ENCODE peak calls at places on chromosomes 12 and 14, in seven cellular contexts. A is activated CD4-positive, alpha-beta memory T cell treated with anti-CD3 and anti-CD28 coated beads, Interleukin-2, amount 10 ng/mL, durations not matched to agents 7 days and 5 days; B is NCI-H1105; T is stimulated activated CD8-positive, alpha-beta memory T cell treated with anti-CD3 and anti-CD28 coated beads, Interleukin-7, amount 100 ng/mL, for 24 hours; F is renal cortical epithelial cell; M is omental fat pad; I is retina. P is an unnamed sample.

GRCh38 chr12:77648716-77649115 is 182.0 kb upstream of the NAV3 start:
- DNase-seq in A (no peak), B (no peak), T (no peak), F (no peak), M (no peak), I (no peak), P (no peak)

GRCh38 chr12:69935651-69936100 is 110.6 kb downstream of the MYRFL start:
- DNase-seq in A (no peak), B (no peak), T (no peak), F (no peak), M (no peak), I (peak; percentile 36), P (no peak)

GRCh38 chr12:54301428-54302045 is 722 bp upstream of the NFE2 start:
- DNase-seq in A (no peak), B (no peak), T (no peak), F (no peak), M (no peak), I (no peak), P (peak; percentile 44)

GRCh38 chr12:71014180-71014785 is 93.7 kb upstream of the PTPRR start:
- DNase-seq in A (no peak), B (peak; percentile 13), T (no peak), F (peak; percentile 68), M (no peak), I (no peak), P (peak; percentile 59)

GRCh38 chr14:20988717-20989116 is 1.1 kb upstream of the METTL17 start:
- DNase-seq in A (no peak), B (no peak), T (no peak), F (no peak), M (no peak), I (no peak), P (no peak)

GRCh38 chr14:50312734-50313054 is 570 bp downstream of the DMAC2L start:
- DNase-seq in A (no peak), B (no peak), T (no peak), F (no peak), M (no peak), I (no peak), P (no peak)

GRCh38 chr12:101925935-101926334 is 48.6 kb downstream of the DRAM1 start:
- DNase-seq in A (no peak), B (no peak), T (no peak), F (peak; percentile 21), M (no peak), I (no peak), P (no peak)

GRCh38 chr12:110180591-110181005 is 56.4 kb downstream of the IFT81 start:
- DNase-seq in A (no peak), B (no peak), T (no peak), F (no peak), M (no peak), I (no peak), P (no peak)

GRCh38 chr12:10756194-10756593 is 33.1 kb upstream of the YBX3 start:
- DNase-seq in A (no peak), B (no peak), T (no peak), F (no peak), M (no peak), I (no peak), P (no peak)

GRCh38 chr12:120620624-120621023 is 19.8 kb upstream of the CABP1 start:
- DNase-seq in A (no peak), B (no peak), T (no peak), F (peak; percentile 29), M (no peak), I (no peak), P (no peak)

P was measured in neural progenitor cell.